ENCODE peak calls at places on chromosomes 12 and 14, in five cellular contexts. One of them, this sample, is unnamed.

GRCh38 chr12:23795494-23795893 is 154.0 kb downstream of the SOX5 start:
- DNase-seq in astrocyte: no peak
- DNase-seq in mammary epithelial cell: no peak
- DNase-seq in fibroblast of mammary gland: no peak
- DNase-seq in GM12865: no peak
- DNase-seq in this sample: no peak

GRCh38 chr12:127893875-127894635 is 372.9 kb upstream of the TMEM132C start:
- DNase-seq in GM12865: peak; percentile 1
- DNase-seq in mammary epithelial cell: no peak
- DNase-seq in fibroblast of mammary gland: no peak
- DNase-seq in astrocyte: no peak
- DNase-seq in this sample: no peak

GRCh38 chr12:110704750-110705149 is 15.8 kb upstream of the HVCN1 start:
- DNase-seq in mammary epithelial cell: peak; percentile 24
- DNase-seq in fibroblast of mammary gland: no peak
- DNase-seq in GM12865: peak; percentile 48
- DNase-seq in astrocyte: no peak
- DNase-seq in this sample: no peak

GRCh38 chr14:39615352-39615751 is 183.1 kb upstream of the FBXO33 start:
- DNase-seq in mammary epithelial cell: no peak
- DNase-seq in astrocyte: no peak
- DNase-seq in GM12865: no peak
- DNase-seq in fibroblast of mammary gland: no peak
- DNase-seq in this sample: no peak

GRCh38 chr12:88546851-88547250 is 33.4 kb downstream of the KITLG start:
- DNase-seq in mammary epithelial cell: no peak
- DNase-seq in GM12865: no peak
- DNase-seq in fibroblast of mammary gland: peak; percentile 71
- DNase-seq in astrocyte: peak; percentile 50
- DNase-seq in this sample: no peak

GRCh38 chr12:97940629-97941028 is 478.0 kb downstream of the RMST start:
- DNase-seq in GM12865: no peak
- DNase-seq in fibroblast of mammary gland: no peak
- DNase-seq in mammary epithelial cell: peak; percentile 24
- DNase-seq in astrocyte: no peak
- DNase-seq in this sample: no peak

GRCh38 chr14:97413991-97414717 is 617.0 kb downstream of the VRK1 start:
- DNase-seq in mammary epithelial cell: no peak
- DNase-seq in fibroblast of mammary gland: no peak
- DNase-seq in astrocyte: no peak
- DNase-seq in GM12865: no peak
- DNase-seq in this sample: no peak

GRCh38 chr14:97712471-97712870 is 915.3 kb downstream of the VRK1 start:
- DNase-seq in fibroblast of mammary gland: no peak
- DNase-seq in astrocyte: no peak
- DNase-seq in GM12865: no peak
- DNase-seq in mammary epithelial cell: no peak
- DNase-seq in this sample: no peak

GRCh38 chr12:32494676-32495075 is 95.3 kb downstream of the FGD4 start:
- DNase-seq in GM12865: no peak
- DNase-seq in mammary epithelial cell: peak; percentile 21
- DNase-seq in fibroblast of mammary gland: no peak
- DNase-seq in astrocyte: no peak
- DNase-seq in this sample: no peak

GRCh38 chr12:69007166-69007857 is 74.3 kb upstream of the CPM start:
- DNase-seq in astrocyte: peak; percentile 76
- DNase-seq in fibroblast of mammary gland: peak; percentile 94
- DNase-seq in mammary epithelial cell: peak; percentile 46
- DNase-seq in GM12865: no peak
- DNase-seq in this sample: no peak

GRCh38 chr14:101187017-101187815 is 283.7 kb upstream of the RTL1 start:
- DNase-seq in astrocyte: no peak
- DNase-seq in mammary epithelial cell: no peak
- DNase-seq in GM12865: no peak
- DNase-seq in fibroblast of mammary gland: no peak
- DNase-seq in this sample: no peak

GRCh38 chr12:57632369-57632897 is 568 bp downstream of the B4GALNT1 start:
- DNase-seq in fibroblast of mammary gland: no peak
- DNase-seq in mammary epithelial cell: peak; percentile 29
- DNase-seq in GM12865: no peak
- DNase-seq in astrocyte: no peak
- DNase-seq in this sample: peak; percentile 71

GRCh38 chr14:24366664-24367505 is 1.1 kb upstream of the NFATC4 start:
- DNase-seq in astrocyte: peak; percentile 86
- DNase-seq in mammary epithelial cell: peak; percentile 75
- DNase-seq in GM12865: peak; percentile 69
- DNase-seq in fibroblast of mammary gland: peak; percentile 95
- DNase-seq in this sample: peak; percentile 91

GRCh38 chr12:32272465-32272864 is 126.9 kb upstream of the FGD4 start:
- DNase-seq in mammary epithelial cell: no peak
- DNase-seq in GM12865: peak; percentile 54
- DNase-seq in astrocyte: no peak
- DNase-seq in fibroblast of mammary gland: no peak
- DNase-seq in this sample: no peak

GRCh38 chr14:56814468-56815074 is 4.3 kb upstream of the OTX2 start:
- DNase-seq in astrocyte: no peak
- DNase-seq in GM12865: no peak
- DNase-seq in fibroblast of mammary gland: no peak
- DNase-seq in mammary epithelial cell: no peak
- DNase-seq in this sample: no peak

GRCh38 chr14:74574092-74574438 is 38.0 kb downstream of the LTBP2 start:
- DNase-seq in astrocyte: peak; percentile 81
- DNase-seq in mammary epithelial cell: no peak
- DNase-seq in GM12865: no peak
- DNase-seq in fibroblast of mammary gland: no peak
- DNase-seq in this sample: no peak

GRCh38 chr14:100694579-100695422 is 31.9 kb upstream of the DLK1 start:
- DNase-seq in fibroblast of mammary gland: no peak
- DNase-seq in astrocyte: no peak
- DNase-seq in mammary epithelial cell: no peak
- DNase-seq in GM12865: no peak
- DNase-seq in this sample: no peak

GRCh38 chr12:40104461-40105264 is 1.2 kb downstream of the SLC2A13 start:
- DNase-seq in fibroblast of mammary gland: no peak
- DNase-seq in mammary epithelial cell: peak; percentile 1
- DNase-seq in astrocyte: no peak
- DNase-seq in GM12865: peak; percentile 11
- DNase-seq in this sample: no peak

GRCh38 chr14:61233436-61233956 is 47.6 kb downstream of the TMEM30B start:
- DNase-seq in mammary epithelial cell: no peak
- DNase-seq in fibroblast of mammary gland: no peak
- DNase-seq in GM12865: peak; percentile 6
- DNase-seq in astrocyte: no peak
- DNase-seq in this sample: no peak

GRCh38 chr14:80629606-80630005 is 311.9 kb downstream of the CEP128 start:
- DNase-seq in GM12865: no peak
- DNase-seq in fibroblast of mammary gland: peak; percentile 63
- DNase-seq in astrocyte: peak; percentile 30
- DNase-seq in mammary epithelial cell: peak; percentile 29
- DNase-seq in this sample: no peak

GRCh38 chr12:22264380-22264779 is 70.1 kb downstream of the ST8SIA1 start:
- DNase-seq in GM12865: no peak
- DNase-seq in fibroblast of mammary gland: no peak
- DNase-seq in astrocyte: no peak
- DNase-seq in mammary epithelial cell: no peak
- DNase-seq in this sample: no peak

GRCh38 chr14:71321556-71322315 is 414.5 kb downstream of the PCNX1 start:
- DNase-seq in astrocyte: peak; percentile 72
- DNase-seq in GM12865: peak; percentile 39
- DNase-seq in fibroblast of mammary gland: peak; percentile 67
- DNase-seq in mammary epithelial cell: peak; percentile 89
- DNase-seq in this sample: no peak

GRCh38 chr12:65229441-65229840 is 49.0 kb upstream of the MSRB3 start:
- DNase-seq in mammary epithelial cell: peak; percentile 74
- DNase-seq in fibroblast of mammary gland: peak; percentile 88
- DNase-seq in GM12865: no peak
- DNase-seq in astrocyte: peak; percentile 67
- DNase-seq in this sample: no peak

GRCh38 chr12:42056130-42056529 is 88.5 kb downstream of the GXYLT1 start:
- DNase-seq in mammary epithelial cell: no peak
- DNase-seq in GM12865: peak; percentile 36
- DNase-seq in astrocyte: no peak
- DNase-seq in fibroblast of mammary gland: no peak
- DNase-seq in this sample: no peak

GRCh38 chr14:102819176-102819628 is 42.0 kb downstream of the TRAF3 start:
- DNase-seq in GM12865: peak; percentile 96
- DNase-seq in astrocyte: no peak
- DNase-seq in fibroblast of mammary gland: no peak
- DNase-seq in mammary epithelial cell: peak; percentile 81
- DNase-seq in this sample: no peak

GRCh38 chr12:93404961-93405849 is 27.5 kb downstream of the NUDT4 start:
- DNase-seq in GM12865: no peak
- DNase-seq in fibroblast of mammary gland: no peak
- DNase-seq in mammary epithelial cell: no peak
- DNase-seq in astrocyte: no peak
- DNase-seq in this sample: no peak

GRCh38 chr12:109951136-109951535 is 45.0 kb downstream of the GIT2 start:
- DNase-seq in mammary epithelial cell: peak; percentile 61
- DNase-seq in GM12865: no peak
- DNase-seq in astrocyte: peak; percentile 96
- DNase-seq in fibroblast of mammary gland: peak; percentile 90
- DNase-seq in this sample: no peak

GRCh38 chr12:20588057-20588456 is 107.1 kb upstream of the SLCO1C1 start:
- DNase-seq in mammary epithelial cell: no peak
- DNase-seq in astrocyte: no peak
- DNase-seq in GM12865: no peak
- DNase-seq in fibroblast of mammary gland: no peak
- DNase-seq in this sample: no peak

GRCh38 chr12:74915718-74916117 is 293.9 kb downstream of the KCNC2 start:
- DNase-seq in astrocyte: no peak
- DNase-seq in mammary epithelial cell: no peak
- DNase-seq in GM12865: no peak
- DNase-seq in fibroblast of mammary gland: no peak
- DNase-seq in this sample: no peak

GRCh38 chr14:96256420-96256819 is 410 bp downstream of the BDKRB1 start:
- DNase-seq in GM12865: no peak
- DNase-seq in mammary epithelial cell: peak; percentile 79
- DNase-seq in astrocyte: no peak
- DNase-seq in fibroblast of mammary gland: peak; percentile 72
- DNase-seq in this sample: no peak
- TF ChIP-seq CTCF in GM12865: no peak
- TF ChIP-seq CTCF in mammary epithelial cell: peak; percentile 19
- TF ChIP-seq CTCF in astrocyte: no peak
- TF ChIP-seq CTCF in fibroblast of mammary gland: peak; percentile 34
- TF ChIP-seq CTCF in this sample: no peak

GRCh38 chr14:51398898-51399297 is 158.9 kb downstream of the TMX1 start:
- DNase-seq in mammary epithelial cell: peak; percentile 99
- DNase-seq in GM12865: no peak
- DNase-seq in fibroblast of mammary gland: peak; percentile 98
- DNase-seq in astrocyte: peak; percentile 82
- DNase-seq in this sample: no peak
- TF ChIP-seq CTCF in mammary epithelial cell: no peak
- TF ChIP-seq CTCF in GM12865: no peak
- TF ChIP-seq CTCF in fibroblast of mammary gland: peak; percentile 23
- TF ChIP-seq CTCF in astrocyte: no peak
- TF ChIP-seq CTCF in this sample: no peak

GRCh38 chr12:76878899-76879709 is at the start of gene CSRP2:
- DNase-seq in fibroblast of mammary gland: peak; percentile 67
- DNase-seq in GM12865: peak; percentile 78
- DNase-seq in astrocyte: peak; percentile 79
- DNase-seq in mammary epithelial cell: peak; percentile 90
- DNase-seq in this sample: peak; percentile 94

GRCh38 chr12:76880156-76881023 is 1.6 kb upstream of the CSRP2 start:
- DNase-seq in astrocyte: no peak
- DNase-seq in fibroblast of mammary gland: no peak
- DNase-seq in mammary epithelial cell: no peak
- DNase-seq in GM12865: no peak
- DNase-seq in this sample: no peak

GRCh38 chr12:76879710-76880025 is 849 bp upstream of the CSRP2 start:
- DNase-seq in GM12865: no peak
- DNase-seq in mammary epithelial cell: no peak
- DNase-seq in fibroblast of mammary gland: no peak
- DNase-seq in astrocyte: no peak
- DNase-seq in this sample: no peak

GRCh38 chr12:76876696-76877229 is 2.1 kb downstream of the CSRP2 start:
- DNase-seq in GM12865: no peak
- DNase-seq in fibroblast of mammary gland: no peak
- DNase-seq in astrocyte: no peak
- DNase-seq in mammary epithelial cell: peak; percentile 84
- DNase-seq in this sample: no peak

DNA sequence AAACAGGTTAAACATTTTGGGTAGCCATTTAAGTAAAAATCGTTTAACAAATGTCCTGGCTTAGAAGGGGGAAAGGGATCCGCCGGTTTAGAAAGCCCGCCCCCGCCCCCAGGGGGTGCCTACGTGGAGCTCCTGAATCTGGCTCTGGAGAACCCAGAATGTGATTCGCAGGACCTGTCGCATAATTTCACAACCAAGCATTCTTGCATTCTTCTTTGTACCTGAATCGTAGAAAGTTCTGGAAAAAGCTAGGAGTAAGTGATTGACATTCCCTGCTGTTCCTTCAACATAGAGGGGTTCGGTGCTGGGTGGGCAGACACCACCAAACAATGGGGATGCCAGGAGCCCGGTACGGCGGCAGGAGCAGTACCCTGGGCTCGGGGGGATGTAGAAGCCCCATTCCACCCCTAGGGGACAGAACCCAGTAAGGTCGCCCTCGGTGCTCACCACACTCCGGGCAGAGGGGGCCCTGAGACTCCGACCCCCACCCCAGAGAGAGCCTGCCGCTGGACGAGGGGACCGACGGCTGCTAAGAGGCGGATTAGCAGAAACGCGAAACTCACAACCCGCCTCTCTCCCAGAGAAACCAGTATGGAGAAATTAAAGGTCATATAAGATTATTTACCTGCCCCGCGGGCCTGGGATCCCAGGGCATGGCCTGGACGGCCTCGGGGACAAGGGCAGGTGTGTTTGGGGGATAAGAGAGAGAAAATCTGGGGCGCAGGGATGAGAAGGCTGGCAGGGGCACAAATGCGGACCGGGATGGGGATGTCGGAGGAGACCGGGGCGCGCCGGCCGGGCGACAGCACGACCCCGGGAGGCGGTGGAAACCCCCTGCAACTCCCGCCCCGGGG is 547 bp downstream of the CSRP2 start:
- DNase-seq in mammary epithelial cell: peak; percentile 35
- DNase-seq in GM12865: peak; percentile 22
- DNase-seq in fibroblast of mammary gland: no peak
- DNase-seq in astrocyte: no peak
- DNase-seq in this sample: peak; percentile 72
- TF ChIP-seq CTCF in mammary epithelial cell: no peak
- TF ChIP-seq CTCF in GM12865: peak; percentile 20
- TF ChIP-seq CTCF in fibroblast of mammary gland: no peak
- TF ChIP-seq CTCF in astrocyte: no peak
- TF ChIP-seq CTCF in this sample: peak; percentile 67

DNA sequence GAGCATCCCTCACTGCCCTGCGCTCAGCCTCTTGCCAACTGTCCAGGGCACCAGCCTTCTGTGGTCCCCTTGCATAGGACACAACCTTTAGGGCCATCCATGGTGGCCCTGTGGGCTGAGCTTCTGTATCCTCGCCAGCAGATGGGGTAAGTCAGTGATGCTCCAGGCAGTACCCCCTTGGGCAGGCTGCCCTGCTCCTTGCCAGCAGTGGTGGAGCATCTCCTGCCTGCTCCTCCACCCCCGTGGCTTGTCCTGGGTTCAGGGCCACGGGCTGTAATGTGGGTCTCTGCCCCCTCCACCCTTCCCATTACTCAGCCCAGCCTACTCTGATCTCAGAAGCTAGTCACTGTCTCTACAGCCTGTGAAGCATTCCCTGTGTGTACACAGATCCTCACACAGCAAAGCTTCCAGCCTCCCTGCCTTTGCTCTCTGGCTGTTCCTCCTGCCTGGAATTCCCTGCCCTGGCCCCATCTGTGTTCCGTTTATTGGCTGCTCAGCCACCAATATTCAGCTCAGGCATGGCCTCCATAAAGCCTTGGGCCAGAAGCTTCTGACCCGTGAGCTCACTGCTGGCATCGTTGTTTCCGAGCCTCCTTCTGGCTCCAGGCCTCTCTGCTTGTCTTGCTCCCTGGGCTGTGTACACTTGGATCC is 177.2 kb upstream of the PRMT8 start:
- DNase-seq in mammary epithelial cell: no peak
- DNase-seq in fibroblast of mammary gland: peak; percentile 20
- DNase-seq in astrocyte: no peak
- DNase-seq in GM12865: peak; percentile 41
- DNase-seq in this sample: no peak
- TF ChIP-seq CTCF in mammary epithelial cell: peak; percentile 29
- TF ChIP-seq CTCF in fibroblast of mammary gland: peak; percentile 19
- TF ChIP-seq CTCF in astrocyte: peak; percentile 17
- TF ChIP-seq CTCF in GM12865: peak; percentile 38
- TF ChIP-seq CTCF in this sample: peak; percentile 70